ENCODE peak calls at places on chromosomes 1 and 21, in six cellular contexts. One of them, this sample, is unnamed.
A peak's percentile ranks its signal among the peaks of the same experiment; 100 is the strongest.

GRCh38 chr1:41622859-41623732 is 138.6 kb upstream of the EDN2 start:
- DNase-seq in CD8-positive, alpha-beta T cell: no peak
- DNase-seq in ascending aorta: no peak
- DNase-seq in NCI-H226: peak; percentile 19
- DNase-seq in OCI-LY7: no peak
- DNase-seq in NCI-H526 treated with DMSO at 0.1 percent for 48 hours: no peak
- DNase-seq in this sample: no peak

GRCh38 chr1:89896105-89896942 is 75.5 kb downstream of the LRRC8D start:
- DNase-seq in OCI-LY7: no peak
- DNase-seq in ascending aorta: no peak
- DNase-seq in CD8-positive, alpha-beta T cell: no peak
- DNase-seq in NCI-H226: peak; percentile 52
- DNase-seq in NCI-H526 treated with DMSO at 0.1 percent for 48 hours: no peak
- DNase-seq in this sample: no peak

GRCh38 chr1:181396171-181396670 is 87.1 kb upstream of the CACNA1E start:
- DNase-seq in OCI-LY7: no peak
- DNase-seq in NCI-H526 treated with DMSO at 0.1 percent for 48 hours: no peak
- DNase-seq in CD8-positive, alpha-beta T cell: peak; percentile 15
- DNase-seq in ascending aorta: no peak
- DNase-seq in NCI-H226: no peak
- DNase-seq in this sample: no peak

GRCh38 chr1:218700666-218701065 is 355.5 kb downstream of the TGFB2 start:
- DNase-seq in NCI-H226: no peak
- DNase-seq in CD8-positive, alpha-beta T cell: no peak
- DNase-seq in NCI-H526 treated with DMSO at 0.1 percent for 48 hours: no peak
- DNase-seq in ascending aorta: no peak
- DNase-seq in OCI-LY7: no peak
- DNase-seq in this sample: no peak

GRCh38 chr1:13996334-13996733 is 296.3 kb downstream of the PRDM2 start:
- DNase-seq in ascending aorta: no peak
- DNase-seq in NCI-H526 treated with DMSO at 0.1 percent for 48 hours: no peak
- DNase-seq in OCI-LY7: no peak
- DNase-seq in NCI-H226: no peak
- DNase-seq in CD8-positive, alpha-beta T cell: no peak
- DNase-seq in this sample: no peak

GRCh38 chr1:3435666-3436065 is 18.8 kb upstream of the ARHGEF16 start:
- DNase-seq in ascending aorta: no peak
- DNase-seq in NCI-H226: no peak
- DNase-seq in CD8-positive, alpha-beta T cell: no peak
- DNase-seq in OCI-LY7: no peak
- DNase-seq in NCI-H526 treated with DMSO at 0.1 percent for 48 hours: no peak
- DNase-seq in this sample: no peak

GRCh38 chr1:161399257-161399998 is 31.8 kb upstream of the CFAP126 start:
- DNase-seq in ascending aorta: peak; percentile 69
- DNase-seq in CD8-positive, alpha-beta T cell: peak; percentile 84
- DNase-seq in NCI-H526 treated with DMSO at 0.1 percent for 48 hours: peak; percentile 97
- DNase-seq in NCI-H226: peak; percentile 87
- DNase-seq in OCI-LY7: peak; percentile 97
- DNase-seq in this sample: peak; percentile 91

GRCh38 chr1:243213045-243213787 is 41.9 kb downstream of the CEP170 start:
- DNase-seq in ascending aorta: no peak
- DNase-seq in NCI-H226: peak; percentile 76
- DNase-seq in OCI-LY7: no peak
- DNase-seq in NCI-H526 treated with DMSO at 0.1 percent for 48 hours: no peak
- DNase-seq in CD8-positive, alpha-beta T cell: no peak
- DNase-seq in this sample: no peak

GRCh38 chr1:115838805-115839705 is 1.9 kb downstream of the NHLH2 start:
- DNase-seq in NCI-H226: no peak
- DNase-seq in NCI-H526 treated with DMSO at 0.1 percent for 48 hours: peak; percentile 79
- DNase-seq in CD8-positive, alpha-beta T cell: no peak
- DNase-seq in OCI-LY7: no peak
- DNase-seq in ascending aorta: no peak
- DNase-seq in this sample: peak; percentile 35

GRCh38 chr1:19377812-19378718 is 65.9 kb downstream of the SLC66A1 start:
- DNase-seq in NCI-H526 treated with DMSO at 0.1 percent for 48 hours: no peak
- DNase-seq in CD8-positive, alpha-beta T cell: no peak
- DNase-seq in ascending aorta: no peak
- DNase-seq in OCI-LY7: no peak
- DNase-seq in NCI-H226: no peak
- DNase-seq in this sample: no peak

GRCh38 chr1:111110197-111110899 is 29.5 kb downstream of the DRAM2 start:
- DNase-seq in ascending aorta: no peak
- DNase-seq in NCI-H526 treated with DMSO at 0.1 percent for 48 hours: no peak
- DNase-seq in NCI-H226: no peak
- DNase-seq in CD8-positive, alpha-beta T cell: no peak
- DNase-seq in OCI-LY7: no peak
- DNase-seq in this sample: no peak

GRCh38 chr21:46655230-46655629 is 19.8 kb downstream of the PRMT2 start:
- DNase-seq in NCI-H226: no peak
- DNase-seq in CD8-positive, alpha-beta T cell: no peak
- DNase-seq in NCI-H526 treated with DMSO at 0.1 percent for 48 hours: no peak
- DNase-seq in ascending aorta: no peak
- DNase-seq in OCI-LY7: no peak
- DNase-seq in this sample: no peak